ENCODE peak calls at places on chromosomes 12 and 14, in seven cellular contexts. O, I, N, P, U, X and C are unnamed samples. For H3K4me1, the result is how much of the 10 kb centered on the place peaks cover.

GRCh38 chr12:54602661-54603060 is 14.2 kb upstream of the PPP1R1A start:
- DNase-seq in U (no peak), N (no peak), I (no peak), X (no peak), P (no peak), O (no peak), C (no peak)

GRCh38 chr14:24343795-24344660 is 4.2 kb upstream of the RIPK3 start:
- DNase-seq in X (no peak), N (no peak), U (no peak), I (no peak), O (no peak), P (no peak), C (no peak)

GRCh38 chr12:117836999-117837736 is 131.6 kb downstream of the KSR2 start:
- DNase-seq in I (peak), X (no peak), O (peak), U (peak), P (peak), N (peak), C (peak)

GRCh38 chr12:53090105-53090504 is 7.4 kb upstream of the IGFBP6 start:
- DNase-seq in N (peak), P (no peak), O (no peak), X (no peak), I (no peak), U (no peak), C (no peak)

GRCh38 chr12:131703161-131703560 is 7.7 kb upstream of the SFSWAP start:
- DNase-seq in O (no peak), X (no peak), U (no peak), N (no peak), I (no peak), P (no peak), C (no peak)

GRCh38 chr12:21502164-21502496 is 541 bp downstream of the GOLT1B start:
- DNase-seq in X (no peak), P (peak), N (peak), O (no peak), U (no peak), I (peak), C (no peak)

GRCh38 chr12:103930787-103931536 is 752 bp downstream of the HSP90B1 start:
- DNase-seq in X (no peak), I (peak), P (peak), O (peak), U (no peak), N (peak), C (peak)

GRCh38 chr12:71216725-71217579 is 59.2 kb upstream of the TSPAN8 start:
- DNase-seq in I (no peak), N (no peak), P (peak), O (peak), U (peak), X (no peak), C (no peak)

GRCh38 chr12:40435251-40435650 is 210.5 kb downstream of the LRRK2 start:
- DNase-seq in O (no peak), I (no peak), P (no peak), X (no peak), N (no peak), U (no peak), C (no peak)

GRCh38 chr14:103084021-103084919 is at the start of gene LBHD2:
- DNase-seq in N (no peak), P (no peak), O (peak), I (no peak), X (no peak), U (no peak), C (peak)

GRCh38 chr12:87967871-87968270 is 61.3 kb downstream of the C12orf50 start:
- DNase-seq in N (no peak), X (no peak), U (no peak), O (no peak), I (no peak), P (no peak), C (no peak)

GRCh38 chr14:96676161-96676560 is 121.0 kb upstream of the VRK1 start:
- DNase-seq in U (no peak), X (no peak), N (no peak), I (no peak), P (no peak), O (no peak), C (no peak)

GRCh38 chr12:109439181-109439580 is 37.9 kb downstream of the KCTD10 start:
- DNase-seq in U (no peak), O (no peak), P (no peak), X (no peak), N (no peak), I (no peak), C (no peak)

GRCh38 chr12:122980192-122981035 is at the start of gene ARL6IP4:
- DNase-seq in U (no peak), P (peak), X (no peak), N (no peak), I (peak), O (peak), C (peak)
- TF ChIP-seq POLR2A in U (no peak), P (no peak), X (peak), N (peak), I (no peak), O (peak), C (no peak)

DNA sequence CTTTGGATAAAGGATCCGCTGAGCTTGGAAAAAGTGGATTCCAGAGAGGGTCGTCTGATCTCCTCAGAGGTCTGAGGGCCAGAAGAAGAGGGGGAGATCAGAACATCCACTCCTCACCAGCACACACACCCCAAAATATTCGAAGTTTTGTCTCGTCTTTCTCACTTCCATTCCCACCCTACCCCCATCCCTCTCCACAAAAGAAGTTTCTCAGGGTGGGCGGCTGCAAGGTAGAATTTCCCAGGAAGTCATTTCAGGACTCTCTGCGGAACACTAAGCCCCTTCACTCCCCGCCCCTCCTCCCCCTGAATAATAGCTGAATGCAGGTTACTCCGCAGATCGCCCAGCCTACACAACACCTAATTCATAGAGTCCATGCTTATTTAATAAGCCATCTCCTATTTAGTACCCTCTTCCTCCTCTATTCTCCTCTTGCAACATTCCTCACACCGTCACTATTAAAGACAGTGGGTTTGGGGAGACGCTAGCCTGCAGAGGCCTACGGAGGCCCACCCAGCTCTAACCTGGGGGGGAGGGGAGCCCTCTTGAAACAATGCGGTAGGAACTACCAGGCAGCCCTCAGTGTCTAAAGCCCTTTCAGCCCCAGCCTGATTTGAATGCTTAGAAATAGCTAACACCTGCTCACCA is 650 bp upstream of the SALL2 start:
- DNase-seq in P (peak), U (no peak), X (no peak), I (no peak), N (no peak), O (no peak), C (no peak)
- H3K4me1 ChIP-seq in P (under half), U (under half), X (under half), I (under half), N (under half), O (under half), C (under half)

GRCh38 chr12:6278439-6279255 is 31.8 kb upstream of the PLEKHG6 start:
- DNase-seq in U (no peak), O (peak), N (peak), X (no peak), P (peak), I (peak), C (peak)
- TF ChIP-seq POLR2A in U (peak), O (no peak), N (no peak), X (peak), P (no peak), I (no peak), C (no peak)

GRCh38 chr12:95216704-95217376 is 427 bp downstream of the FGD6 start:
- DNase-seq in N (no peak), P (no peak), X (no peak), I (no peak), U (no peak), O (no peak), C (no peak)

GRCh38 chr12:95213928-95214327 is 3.3 kb downstream of the FGD6 start:
- DNase-seq in X (no peak), O (no peak), P (no peak), I (no peak), U (no peak), N (no peak), C (no peak)

GRCh38 chr12:95214466-95214865 is 2.8 kb downstream of the FGD6 start:
- DNase-seq in N (no peak), I (no peak), X (no peak), O (no peak), P (no peak), U (no peak), C (no peak)

GRCh38 chr12:95217377-95218163 is at the start of the genes FGD6 and VEZT:
- DNase-seq in O (peak), I (peak), X (peak), N (peak), P (peak), U (peak), C (peak)

DNA sequence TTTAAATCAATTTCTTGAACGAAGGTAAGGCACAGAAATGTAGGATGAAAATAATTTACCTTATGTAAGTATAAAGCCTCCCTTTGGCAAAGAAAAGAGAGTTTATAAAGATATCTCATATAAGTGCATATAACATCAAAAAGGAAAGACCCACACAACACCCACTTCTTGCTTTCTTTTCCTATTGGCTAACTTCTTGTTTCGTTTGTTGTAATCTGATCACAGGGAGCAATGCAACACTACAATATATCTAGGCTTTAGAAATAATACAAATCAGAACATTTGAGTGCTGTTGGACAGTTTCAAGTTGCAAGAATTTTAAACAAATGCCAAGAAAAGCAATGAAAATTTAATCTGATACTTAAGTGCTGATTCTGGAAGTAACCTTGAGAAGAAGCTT is 1.3 kb downstream of the FGD6 start:
- DNase-seq in O (no peak), U (no peak), N (no peak), P (no peak), X (no peak), I (no peak), C (no peak)
- H3K4me1 ChIP-seq in O (under half), U (under half), N (under half), P (under half), X (under half), I (under half), C (under half)

DNA sequence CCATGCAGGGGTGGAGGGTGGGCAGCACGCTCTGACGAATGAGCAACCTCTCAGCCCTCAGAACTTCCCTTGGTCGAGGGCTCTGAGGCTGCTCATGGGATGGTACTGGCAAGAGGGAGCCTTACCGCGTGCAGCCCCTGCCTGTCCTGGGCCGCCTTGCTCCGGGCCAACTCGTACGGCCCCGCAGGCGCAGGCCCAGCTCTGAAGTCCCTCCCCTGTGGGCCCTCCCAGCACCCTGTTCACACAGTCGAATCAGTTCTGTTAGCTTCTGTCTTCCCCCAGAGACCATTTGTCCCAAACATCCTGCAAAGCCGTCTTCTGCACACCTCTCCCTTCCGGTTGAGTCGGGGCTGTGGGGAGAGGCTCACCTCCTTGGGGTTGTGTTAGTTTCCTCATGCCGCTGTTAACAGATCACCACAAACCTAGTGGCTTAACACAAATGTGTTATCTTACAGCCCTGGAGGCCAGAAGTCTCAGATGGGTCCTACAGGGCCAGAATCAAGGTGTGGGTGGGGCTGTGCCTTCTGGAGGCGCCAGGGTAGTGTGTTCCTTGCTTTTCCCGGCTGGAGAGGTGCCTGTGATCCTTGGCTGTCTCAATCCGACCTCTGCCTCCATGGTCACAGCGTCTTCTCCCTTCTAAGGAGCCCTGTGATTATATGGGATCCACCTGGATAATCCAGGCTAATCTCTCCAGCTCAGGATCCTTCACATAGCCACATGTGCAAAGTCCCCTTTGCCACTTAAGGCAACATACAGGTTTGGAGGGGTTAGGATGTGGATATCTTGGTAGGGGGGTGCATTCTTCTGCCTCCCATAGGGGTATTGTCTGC is 901 bp upstream of the HVCN1 start:
- DNase-seq in I (no peak), U (no peak), N (peak), X (no peak), P (peak), O (peak), C (peak)
- TF ChIP-seq POLR2A in I (no peak), U (no peak), N (no peak), X (peak), P (no peak), O (no peak), C (no peak)

DNA sequence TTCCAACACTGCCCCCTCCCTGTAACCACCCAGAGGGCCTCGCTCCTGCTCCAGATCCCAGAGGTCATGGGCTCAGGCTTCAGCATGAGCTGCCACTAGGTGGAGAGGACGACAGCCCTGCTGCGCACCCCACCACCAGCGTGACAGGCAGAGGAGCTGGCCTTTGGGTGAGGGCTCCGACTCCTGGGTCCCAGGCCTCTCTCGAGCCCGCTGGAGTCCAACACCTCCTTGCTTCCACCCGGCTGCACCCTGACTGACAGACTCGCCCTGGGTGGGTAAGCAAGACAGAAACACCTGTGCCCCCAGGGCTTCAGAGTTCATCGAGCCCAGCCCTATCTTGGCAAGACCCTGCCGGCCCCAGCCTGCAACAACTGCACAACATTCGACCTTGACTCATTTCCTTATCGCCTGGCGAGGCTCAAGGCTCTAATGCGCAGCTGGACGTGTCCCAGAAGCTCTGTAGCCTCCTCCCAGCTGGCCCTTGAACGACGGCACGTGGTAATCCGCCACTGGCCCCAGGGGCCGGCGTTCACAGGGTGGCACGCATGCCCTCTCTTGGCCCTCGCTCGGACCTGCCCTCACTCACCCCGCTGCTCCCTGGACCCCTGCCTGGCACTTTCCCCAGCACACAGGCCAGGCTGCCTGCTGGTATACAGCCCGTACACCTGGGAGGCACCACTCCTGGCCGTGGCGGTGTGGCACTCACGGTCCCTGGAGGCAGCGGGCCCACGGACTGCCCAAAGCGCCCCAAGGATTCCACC is 28.0 kb downstream of the VPS37B start:
- DNase-seq in I (no peak), X (no peak), U (no peak), N (peak), O (no peak), P (peak), C (peak)
- H3K4me1 ChIP-seq in I (under half), X (under half), U (under half), N (under half), O (under half), P (under half), C (half or more)

GRCh38 chr14:92748259-92749016 is at the start of gene LGMN:
- DNase-seq in N (peak), O (peak), I (peak), X (peak), P (peak), U (peak), C (peak)
- TF ChIP-seq POLR2A in N (peak), O (no peak), I (peak), X (peak), P (peak), U (peak), C (peak)

DNA sequence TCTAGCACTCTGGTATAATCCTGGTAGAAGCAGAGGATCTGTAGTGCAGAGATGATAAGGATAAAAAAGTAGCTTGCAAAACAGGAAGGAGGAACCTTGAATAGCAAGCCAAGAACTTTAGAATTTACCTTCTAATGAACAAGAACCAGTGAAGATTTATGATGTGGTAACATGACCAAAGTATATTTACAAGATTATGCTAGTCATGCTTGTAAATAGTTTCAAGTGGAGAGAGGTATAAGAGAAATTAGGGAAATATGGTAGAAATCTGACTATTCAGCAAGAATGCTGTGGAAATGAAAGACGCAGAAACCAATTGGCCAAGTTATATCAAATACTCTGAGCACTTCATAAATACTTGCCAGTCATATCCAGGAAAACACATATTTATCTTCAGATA is 47.8 kb downstream of the ERGIC2 start:
- DNase-seq in I (no peak), O (no peak), U (no peak), P (no peak), N (no peak), X (no peak), C (no peak)
- H3K4me1 ChIP-seq in I (under half), O (under half), U (under half), P (under half), N (under half), X (under half), C (under half)

GRCh38 chr12:104986022-104986941 is at the start of gene NOPCHAP1:
- DNase-seq in P (peak), N (peak), X (peak), O (peak), U (peak), I (peak), C (peak)
- TF ChIP-seq POLR2A in P (no peak), N (peak), X (peak), O (peak), U (peak), I (peak), C (no peak)